ENCODE peak calls at places on chromosomes 11 and 22, in six cellular contexts. One of them, this sample, is unnamed.

GRCh38 chr11:100888836-100889235 is 201.7 kb downstream of the ARHGAP42 start:
- ATAC-seq in activated CD4-positive, alpha-beta T cell treated with anti-CD3 and anti-CD28 coated beads for 36 hours: no peak
- ATAC-seq in stimulated activated effector memory CD8-positive, alpha-beta T cell treated with anti-CD3 and anti-CD28 coated beads, Interleukin-12 subunit alpha, Interleukin-12 subunit beta, amount 100 ng/mL, for 72 hours: no peak
- ATAC-seq in activated CD8-positive, alpha-beta T cell treated with anti-CD3 and anti-CD28 coated beads for 36 hours: no peak
- ATAC-seq in RWPE2: no peak
- ATAC-seq in A549: no peak
- ATAC-seq in this sample: no peak

GRCh38 chr11:103536335-103536722 is 427.1 kb downstream of the DYNC2H1 start:
- ATAC-seq in activated CD4-positive, alpha-beta T cell treated with anti-CD3 and anti-CD28 coated beads for 36 hours: no peak
- ATAC-seq in stimulated activated effector memory CD8-positive, alpha-beta T cell treated with anti-CD3 and anti-CD28 coated beads, Interleukin-12 subunit alpha, Interleukin-12 subunit beta, amount 100 ng/mL, for 72 hours: no peak
- ATAC-seq in activated CD8-positive, alpha-beta T cell treated with anti-CD3 and anti-CD28 coated beads for 36 hours: no peak
- ATAC-seq in RWPE2: no peak
- ATAC-seq in A549: no peak
- ATAC-seq in this sample: no peak

GRCh38 chr22:40721266-40721665 is 42.0 kb downstream of the MCHR1 start:
- ATAC-seq in activated CD4-positive, alpha-beta T cell treated with anti-CD3 and anti-CD28 coated beads for 36 hours: peak
- ATAC-seq in stimulated activated effector memory CD8-positive, alpha-beta T cell treated with anti-CD3 and anti-CD28 coated beads, Interleukin-12 subunit alpha, Interleukin-12 subunit beta, amount 100 ng/mL, for 72 hours: no peak
- ATAC-seq in activated CD8-positive, alpha-beta T cell treated with anti-CD3 and anti-CD28 coated beads for 36 hours: peak
- ATAC-seq in RWPE2: peak
- ATAC-seq in A549: peak
- ATAC-seq in this sample: no peak

GRCh38 chr11:126669416-126669815 is 313.9 kb downstream of the ST3GAL4 start:
- ATAC-seq in activated CD4-positive, alpha-beta T cell treated with anti-CD3 and anti-CD28 coated beads for 36 hours: no peak
- ATAC-seq in stimulated activated effector memory CD8-positive, alpha-beta T cell treated with anti-CD3 and anti-CD28 coated beads, Interleukin-12 subunit alpha, Interleukin-12 subunit beta, amount 100 ng/mL, for 72 hours: no peak
- ATAC-seq in activated CD8-positive, alpha-beta T cell treated with anti-CD3 and anti-CD28 coated beads for 36 hours: no peak
- ATAC-seq in RWPE2: no peak
- ATAC-seq in A549: no peak
- ATAC-seq in this sample: no peak

GRCh38 chr11:67237574-67237973 is 28.7 kb upstream of the GRK2 start:
- ATAC-seq in activated CD4-positive, alpha-beta T cell treated with anti-CD3 and anti-CD28 coated beads for 36 hours: no peak
- ATAC-seq in stimulated activated effector memory CD8-positive, alpha-beta T cell treated with anti-CD3 and anti-CD28 coated beads, Interleukin-12 subunit alpha, Interleukin-12 subunit beta, amount 100 ng/mL, for 72 hours: no peak
- ATAC-seq in activated CD8-positive, alpha-beta T cell treated with anti-CD3 and anti-CD28 coated beads for 36 hours: no peak
- ATAC-seq in RWPE2: no peak
- ATAC-seq in A549: no peak
- ATAC-seq in this sample: no peak

GRCh38 chr22:37751449-37752188 is 54.8 kb downstream of the TRIOBP start:
- ATAC-seq in activated CD4-positive, alpha-beta T cell treated with anti-CD3 and anti-CD28 coated beads for 36 hours: no peak
- ATAC-seq in stimulated activated effector memory CD8-positive, alpha-beta T cell treated with anti-CD3 and anti-CD28 coated beads, Interleukin-12 subunit alpha, Interleukin-12 subunit beta, amount 100 ng/mL, for 72 hours: no peak
- ATAC-seq in activated CD8-positive, alpha-beta T cell treated with anti-CD3 and anti-CD28 coated beads for 36 hours: no peak
- ATAC-seq in RWPE2: no peak
- ATAC-seq in A549: peak
- ATAC-seq in this sample: no peak

GRCh38 chr11:119316729-119317591 is at the start of gene MCAM:
- ATAC-seq in activated CD4-positive, alpha-beta T cell treated with anti-CD3 and anti-CD28 coated beads for 36 hours: no peak
- ATAC-seq in stimulated activated effector memory CD8-positive, alpha-beta T cell treated with anti-CD3 and anti-CD28 coated beads, Interleukin-12 subunit alpha, Interleukin-12 subunit beta, amount 100 ng/mL, for 72 hours: no peak
- ATAC-seq in activated CD8-positive, alpha-beta T cell treated with anti-CD3 and anti-CD28 coated beads for 36 hours: no peak
- ATAC-seq in RWPE2: peak
- ATAC-seq in A549: no peak
- ATAC-seq in this sample: peak

GRCh38 chr22:39721456-39722325 is 151.1 kb downstream of the CACNA1I start:
- ATAC-seq in activated CD4-positive, alpha-beta T cell treated with anti-CD3 and anti-CD28 coated beads for 36 hours: peak
- ATAC-seq in stimulated activated effector memory CD8-positive, alpha-beta T cell treated with anti-CD3 and anti-CD28 coated beads, Interleukin-12 subunit alpha, Interleukin-12 subunit beta, amount 100 ng/mL, for 72 hours: peak
- ATAC-seq in activated CD8-positive, alpha-beta T cell treated with anti-CD3 and anti-CD28 coated beads for 36 hours: no peak
- ATAC-seq in RWPE2: no peak
- ATAC-seq in A549: no peak
- ATAC-seq in this sample: no peak

GRCh38 chr11:74033046-74033445 is 24.2 kb upstream of the UCP3 start:
- ATAC-seq in activated CD4-positive, alpha-beta T cell treated with anti-CD3 and anti-CD28 coated beads for 36 hours: no peak
- ATAC-seq in stimulated activated effector memory CD8-positive, alpha-beta T cell treated with anti-CD3 and anti-CD28 coated beads, Interleukin-12 subunit alpha, Interleukin-12 subunit beta, amount 100 ng/mL, for 72 hours: no peak
- ATAC-seq in activated CD8-positive, alpha-beta T cell treated with anti-CD3 and anti-CD28 coated beads for 36 hours: no peak
- ATAC-seq in RWPE2: no peak
- ATAC-seq in A549: no peak
- ATAC-seq in this sample: no peak

GRCh38 chr22:27213291-27213690 is 555.9 kb downstream of the MIAT start:
- ATAC-seq in activated CD4-positive, alpha-beta T cell treated with anti-CD3 and anti-CD28 coated beads for 36 hours: no peak
- ATAC-seq in stimulated activated effector memory CD8-positive, alpha-beta T cell treated with anti-CD3 and anti-CD28 coated beads, Interleukin-12 subunit alpha, Interleukin-12 subunit beta, amount 100 ng/mL, for 72 hours: no peak
- ATAC-seq in activated CD8-positive, alpha-beta T cell treated with anti-CD3 and anti-CD28 coated beads for 36 hours: no peak
- ATAC-seq in RWPE2: no peak
- ATAC-seq in A549: no peak
- ATAC-seq in this sample: no peak

GRCh38 chr11:79902493-79902892 is 461.7 kb upstream of the TENM4 start:
- ATAC-seq in activated CD4-positive, alpha-beta T cell treated with anti-CD3 and anti-CD28 coated beads for 36 hours: no peak
- ATAC-seq in stimulated activated effector memory CD8-positive, alpha-beta T cell treated with anti-CD3 and anti-CD28 coated beads, Interleukin-12 subunit alpha, Interleukin-12 subunit beta, amount 100 ng/mL, for 72 hours: no peak
- ATAC-seq in activated CD8-positive, alpha-beta T cell treated with anti-CD3 and anti-CD28 coated beads for 36 hours: no peak
- ATAC-seq in RWPE2: peak
- ATAC-seq in A549: no peak
- ATAC-seq in this sample: no peak

GRCh38 chr11:60263434-60263833 is 17.0 kb upstream of the MS4A4A start:
- ATAC-seq in activated CD4-positive, alpha-beta T cell treated with anti-CD3 and anti-CD28 coated beads for 36 hours: no peak
- ATAC-seq in stimulated activated effector memory CD8-positive, alpha-beta T cell treated with anti-CD3 and anti-CD28 coated beads, Interleukin-12 subunit alpha, Interleukin-12 subunit beta, amount 100 ng/mL, for 72 hours: no peak
- ATAC-seq in activated CD8-positive, alpha-beta T cell treated with anti-CD3 and anti-CD28 coated beads for 36 hours: no peak
- ATAC-seq in RWPE2: no peak
- ATAC-seq in A549: no peak
- ATAC-seq in this sample: peak

GRCh38 chr11:59967677-59968394 is 4.0 kb downstream of the OOSP4A start:
- ATAC-seq in activated CD4-positive, alpha-beta T cell treated with anti-CD3 and anti-CD28 coated beads for 36 hours: no peak
- ATAC-seq in stimulated activated effector memory CD8-positive, alpha-beta T cell treated with anti-CD3 and anti-CD28 coated beads, Interleukin-12 subunit alpha, Interleukin-12 subunit beta, amount 100 ng/mL, for 72 hours: no peak
- ATAC-seq in activated CD8-positive, alpha-beta T cell treated with anti-CD3 and anti-CD28 coated beads for 36 hours: no peak
- ATAC-seq in RWPE2: no peak
- ATAC-seq in A549: no peak
- ATAC-seq in this sample: no peak

GRCh38 chr11:115843685-115844084 is 339.5 kb upstream of the CADM1 start:
- ATAC-seq in activated CD4-positive, alpha-beta T cell treated with anti-CD3 and anti-CD28 coated beads for 36 hours: no peak
- ATAC-seq in stimulated activated effector memory CD8-positive, alpha-beta T cell treated with anti-CD3 and anti-CD28 coated beads, Interleukin-12 subunit alpha, Interleukin-12 subunit beta, amount 100 ng/mL, for 72 hours: no peak
- ATAC-seq in activated CD8-positive, alpha-beta T cell treated with anti-CD3 and anti-CD28 coated beads for 36 hours: no peak
- ATAC-seq in RWPE2: no peak
- ATAC-seq in A549: no peak
- ATAC-seq in this sample: no peak

GRCh38 chr22:43106302-43106701 is 4.2 kb upstream of the BIK start:
- ATAC-seq in activated CD4-positive, alpha-beta T cell treated with anti-CD3 and anti-CD28 coated beads for 36 hours: no peak
- ATAC-seq in stimulated activated effector memory CD8-positive, alpha-beta T cell treated with anti-CD3 and anti-CD28 coated beads, Interleukin-12 subunit alpha, Interleukin-12 subunit beta, amount 100 ng/mL, for 72 hours: no peak
- ATAC-seq in activated CD8-positive, alpha-beta T cell treated with anti-CD3 and anti-CD28 coated beads for 36 hours: no peak
- ATAC-seq in RWPE2: no peak
- ATAC-seq in A549: no peak
- ATAC-seq in this sample: no peak

GRCh38 chr22:37784829-37785495 is 22.8 kb upstream of the GCAT start:
- ATAC-seq in activated CD4-positive, alpha-beta T cell treated with anti-CD3 and anti-CD28 coated beads for 36 hours: no peak
- ATAC-seq in stimulated activated effector memory CD8-positive, alpha-beta T cell treated with anti-CD3 and anti-CD28 coated beads, Interleukin-12 subunit alpha, Interleukin-12 subunit beta, amount 100 ng/mL, for 72 hours: peak
- ATAC-seq in activated CD8-positive, alpha-beta T cell treated with anti-CD3 and anti-CD28 coated beads for 36 hours: no peak
- ATAC-seq in RWPE2: peak
- ATAC-seq in A549: peak
- ATAC-seq in this sample: no peak

GRCh38 chr11:118783724-118784495 is 7.1 kb downstream of the DDX6 start:
- ATAC-seq in activated CD4-positive, alpha-beta T cell treated with anti-CD3 and anti-CD28 coated beads for 36 hours: peak
- ATAC-seq in stimulated activated effector memory CD8-positive, alpha-beta T cell treated with anti-CD3 and anti-CD28 coated beads, Interleukin-12 subunit alpha, Interleukin-12 subunit beta, amount 100 ng/mL, for 72 hours: peak
- ATAC-seq in activated CD8-positive, alpha-beta T cell treated with anti-CD3 and anti-CD28 coated beads for 36 hours: no peak
- ATAC-seq in RWPE2: no peak
- ATAC-seq in A549: no peak
- ATAC-seq in this sample: no peak

GRCh38 chr11:60947666-60948065 is 4.3 kb downstream of the SLC15A3 start:
- ATAC-seq in activated CD4-positive, alpha-beta T cell treated with anti-CD3 and anti-CD28 coated beads for 36 hours: no peak
- ATAC-seq in stimulated activated effector memory CD8-positive, alpha-beta T cell treated with anti-CD3 and anti-CD28 coated beads, Interleukin-12 subunit alpha, Interleukin-12 subunit beta, amount 100 ng/mL, for 72 hours: no peak
- ATAC-seq in activated CD8-positive, alpha-beta T cell treated with anti-CD3 and anti-CD28 coated beads for 36 hours: no peak
- ATAC-seq in RWPE2: no peak
- ATAC-seq in A549: no peak
- ATAC-seq in this sample: no peak

GRCh38 chr11:11760838-11761237 is 80.9 kb upstream of the USP47 start:
- ATAC-seq in activated CD4-positive, alpha-beta T cell treated with anti-CD3 and anti-CD28 coated beads for 36 hours: no peak
- ATAC-seq in stimulated activated effector memory CD8-positive, alpha-beta T cell treated with anti-CD3 and anti-CD28 coated beads, Interleukin-12 subunit alpha, Interleukin-12 subunit beta, amount 100 ng/mL, for 72 hours: no peak
- ATAC-seq in activated CD8-positive, alpha-beta T cell treated with anti-CD3 and anti-CD28 coated beads for 36 hours: no peak
- ATAC-seq in RWPE2: no peak
- ATAC-seq in A549: no peak
- ATAC-seq in this sample: no peak

GRCh38 chr11:124928942-124929663 is 6.7 kb downstream of the HEPACAM start:
- ATAC-seq in activated CD4-positive, alpha-beta T cell treated with anti-CD3 and anti-CD28 coated beads for 36 hours: no peak
- ATAC-seq in stimulated activated effector memory CD8-positive, alpha-beta T cell treated with anti-CD3 and anti-CD28 coated beads, Interleukin-12 subunit alpha, Interleukin-12 subunit beta, amount 100 ng/mL, for 72 hours: no peak
- ATAC-seq in activated CD8-positive, alpha-beta T cell treated with anti-CD3 and anti-CD28 coated beads for 36 hours: no peak
- ATAC-seq in RWPE2: no peak
- ATAC-seq in A549: no peak
- ATAC-seq in this sample: no peak

GRCh38 chr11:32109596-32109995 is 18.7 kb downstream of the RCN1 start:
- ATAC-seq in activated CD4-positive, alpha-beta T cell treated with anti-CD3 and anti-CD28 coated beads for 36 hours: no peak
- ATAC-seq in stimulated activated effector memory CD8-positive, alpha-beta T cell treated with anti-CD3 and anti-CD28 coated beads, Interleukin-12 subunit alpha, Interleukin-12 subunit beta, amount 100 ng/mL, for 72 hours: no peak
- ATAC-seq in activated CD8-positive, alpha-beta T cell treated with anti-CD3 and anti-CD28 coated beads for 36 hours: no peak
- ATAC-seq in RWPE2: no peak
- ATAC-seq in A549: no peak
- ATAC-seq in this sample: no peak

GRCh38 chr11:12079726-12080556 is 30.4 kb upstream of the MICAL2 start:
- ATAC-seq in activated CD4-positive, alpha-beta T cell treated with anti-CD3 and anti-CD28 coated beads for 36 hours: no peak
- ATAC-seq in stimulated activated effector memory CD8-positive, alpha-beta T cell treated with anti-CD3 and anti-CD28 coated beads, Interleukin-12 subunit alpha, Interleukin-12 subunit beta, amount 100 ng/mL, for 72 hours: no peak
- ATAC-seq in activated CD8-positive, alpha-beta T cell treated with anti-CD3 and anti-CD28 coated beads for 36 hours: no peak
- ATAC-seq in RWPE2: peak
- ATAC-seq in A549: peak
- ATAC-seq in this sample: peak

GRCh38 chr11:124669193-124669592 is 4.3 kb downstream of the SIAE start:
- ATAC-seq in activated CD4-positive, alpha-beta T cell treated with anti-CD3 and anti-CD28 coated beads for 36 hours: no peak
- ATAC-seq in stimulated activated effector memory CD8-positive, alpha-beta T cell treated with anti-CD3 and anti-CD28 coated beads, Interleukin-12 subunit alpha, Interleukin-12 subunit beta, amount 100 ng/mL, for 72 hours: no peak
- ATAC-seq in activated CD8-positive, alpha-beta T cell treated with anti-CD3 and anti-CD28 coated beads for 36 hours: peak
- ATAC-seq in RWPE2: peak
- ATAC-seq in A549: peak
- ATAC-seq in this sample: no peak

GRCh38 chr22:50060441-50061140 is 2.5 kb upstream of the TTLL8 start:
- ATAC-seq in activated CD4-positive, alpha-beta T cell treated with anti-CD3 and anti-CD28 coated beads for 36 hours: no peak
- ATAC-seq in stimulated activated effector memory CD8-positive, alpha-beta T cell treated with anti-CD3 and anti-CD28 coated beads, Interleukin-12 subunit alpha, Interleukin-12 subunit beta, amount 100 ng/mL, for 72 hours: no peak
- ATAC-seq in activated CD8-positive, alpha-beta T cell treated with anti-CD3 and anti-CD28 coated beads for 36 hours: no peak
- ATAC-seq in RWPE2: no peak
- ATAC-seq in A549: no peak
- ATAC-seq in this sample: no peak

GRCh38 chr22:28395920-28396447 is 283.7 kb downstream of the TTC28 start:
- ATAC-seq in activated CD4-positive, alpha-beta T cell treated with anti-CD3 and anti-CD28 coated beads for 36 hours: peak
- ATAC-seq in stimulated activated effector memory CD8-positive, alpha-beta T cell treated with anti-CD3 and anti-CD28 coated beads, Interleukin-12 subunit alpha, Interleukin-12 subunit beta, amount 100 ng/mL, for 72 hours: peak
- ATAC-seq in activated CD8-positive, alpha-beta T cell treated with anti-CD3 and anti-CD28 coated beads for 36 hours: peak
- ATAC-seq in RWPE2: no peak
- ATAC-seq in A549: no peak
- ATAC-seq in this sample: peak

GRCh38 chr11:18455686-18456372 is at the start of gene LDHAL6A:
- ATAC-seq in activated CD4-positive, alpha-beta T cell treated with anti-CD3 and anti-CD28 coated beads for 36 hours: no peak
- ATAC-seq in stimulated activated effector memory CD8-positive, alpha-beta T cell treated with anti-CD3 and anti-CD28 coated beads, Interleukin-12 subunit alpha, Interleukin-12 subunit beta, amount 100 ng/mL, for 72 hours: no peak
- ATAC-seq in activated CD8-positive, alpha-beta T cell treated with anti-CD3 and anti-CD28 coated beads for 36 hours: no peak
- ATAC-seq in RWPE2: peak
- ATAC-seq in A549: no peak
- ATAC-seq in this sample: no peak

GRCh38 chr11:77065878-77066228 is 918 bp upstream of the CAPN5 start:
- ATAC-seq in activated CD4-positive, alpha-beta T cell treated with anti-CD3 and anti-CD28 coated beads for 36 hours: peak
- ATAC-seq in stimulated activated effector memory CD8-positive, alpha-beta T cell treated with anti-CD3 and anti-CD28 coated beads, Interleukin-12 subunit alpha, Interleukin-12 subunit beta, amount 100 ng/mL, for 72 hours: no peak
- ATAC-seq in activated CD8-positive, alpha-beta T cell treated with anti-CD3 and anti-CD28 coated beads for 36 hours: no peak
- ATAC-seq in RWPE2: no peak
- ATAC-seq in A549: no peak
- ATAC-seq in this sample: peak

GRCh38 chr11:79025622-79026021 is 415.2 kb downstream of the TENM4 start:
- ATAC-seq in activated CD4-positive, alpha-beta T cell treated with anti-CD3 and anti-CD28 coated beads for 36 hours: no peak
- ATAC-seq in stimulated activated effector memory CD8-positive, alpha-beta T cell treated with anti-CD3 and anti-CD28 coated beads, Interleukin-12 subunit alpha, Interleukin-12 subunit beta, amount 100 ng/mL, for 72 hours: no peak
- ATAC-seq in activated CD8-positive, alpha-beta T cell treated with anti-CD3 and anti-CD28 coated beads for 36 hours: no peak
- ATAC-seq in RWPE2: no peak
- ATAC-seq in A549: no peak
- ATAC-seq in this sample: no peak

This sample was measured in gastroesophageal sphincter.